ENCODE peak calls at places on chromosomes 13 and 19, in six cellular contexts. O is suprapubic skin, D is upper lobe of left lung, E is sigmoid colon, T is tibial nerve, I is SK-N-SH. U is an unnamed sample.

GRCh38 chr13:41696163-41697003 is 239.0 kb downstream of the RGCC start:
- DNase-seq in E (no peak), I (no peak), O (no peak), T (no peak), D (no peak), U (no peak)

GRCh38 chr19:49339364-49340068 is 4.3 kb downstream of the CD37 start:
- DNase-seq in I (peak; percentile 90), T (peak; percentile 73), O (peak; percentile 92), D (peak; percentile 94), E (peak; percentile 97), U (peak; percentile 92)

GRCh38 chr19:45153339-45154063 is 7.3 kb downstream of the NKPD1 start:
- DNase-seq in D (peak; percentile 90), I (peak; percentile 91), E (no peak), O (no peak), T (no peak), U (peak; percentile 76)

GRCh38 chr19:1862424-1863307 is 713 bp downstream of the KLF16 start:
- DNase-seq in D (peak; percentile 94), I (peak; percentile 87), T (no peak), E (no peak), O (no peak), U (no peak)

GRCh38 chr13:24252136-24252535 is 57.2 kb upstream of the C1QTNF9 start:
- DNase-seq in I (no peak), O (no peak), E (no peak), D (no peak), T (no peak), U (no peak)

GRCh38 chr19:8210660-8211101 is 1.5 kb downstream of the CERS4 start:
- DNase-seq in E (no peak), D (no peak), T (no peak), O (no peak), I (no peak), U (no peak)

GRCh38 chr19:29887498-29887897 is 54.5 kb upstream of the URI1 start:
- DNase-seq in I (peak; percentile 38), T (no peak), O (no peak), E (peak; percentile 26), D (no peak), U (peak; percentile 19)

GRCh38 chr13:23709521-23709920 is 139.3 kb downstream of the TNFRSF19 start:
- DNase-seq in I (no peak), T (no peak), D (no peak), O (no peak), E (no peak), U (no peak)

GRCh38 chr13:42762251-42762650 is 19.1 kb upstream of the FAM216B start:
- DNase-seq in E (no peak), I (no peak), O (no peak), D (no peak), T (no peak), U (no peak)

GRCh38 chr19:36140289-36141038 is 598 bp downstream of the CAPNS1 start:
- DNase-seq in I (peak; percentile 88), D (no peak), T (no peak), O (peak; percentile 85), E (peak; percentile 78), U (peak; percentile 65)

GRCh38 chr13:40794414-40795368 is 5.3 kb downstream of the SLC25A15 start:
- DNase-seq in D (no peak), I (no peak), E (no peak), T (no peak), O (peak; percentile 63), U (no peak)

GRCh38 chr13:80497007-80497406 is 156.1 kb upstream of the SPRY2 start:
- DNase-seq in T (no peak), E (no peak), O (no peak), I (peak; percentile 11), D (no peak), U (no peak)

GRCh38 chr13:24511824-24512207 is 762 bp downstream of the PARP4 start:
- DNase-seq in I (peak; percentile 50), T (no peak), D (no peak), E (no peak), O (no peak), U (no peak)

GRCh38 chr19:43781630-43782310 is 997 bp upstream of the KCNN4 start:
- DNase-seq in O (no peak), T (no peak), D (no peak), I (no peak), E (no peak), U (no peak)

GRCh38 chr13:112893570-112894422 is 75.2 kb upstream of the MCF2L start:
- DNase-seq in D (peak; percentile 72), T (no peak), I (peak; percentile 94), O (no peak), E (no peak), U (no peak)

GRCh38 chr19:5719274-5719960 is 529 bp downstream of the LONP1 start:
- DNase-seq in D (no peak), T (no peak), E (no peak), I (no peak), O (no peak), U (no peak)

GRCh38 chr13:63190219-63190618 is 1774.6 kb upstream of the PCDH20 start:
- DNase-seq in D (no peak), O (no peak), T (no peak), E (no peak), I (peak; percentile 5), U (no peak)

GRCh38 chr19:48085904-48086864 is 24.4 kb downstream of the PLA2G4C start:
- DNase-seq in T (no peak), O (no peak), I (no peak), E (no peak), D (no peak), U (no peak)

GRCh38 chr13:109344552-109345157 is 441.7 kb downstream of the IRS2 start:
- DNase-seq in I (peak; percentile 37), O (no peak), D (no peak), T (no peak), E (no peak), U (no peak)

GRCh38 chr19:49502866-49503581 is 6.8 kb downstream of the RPS11 start:
- DNase-seq in I (peak; percentile 64), D (no peak), T (peak; percentile 32), E (no peak), O (no peak), U (no peak)

GRCh38 chr13:19810996-19811881 is 28.5 kb upstream of the PSPC1 start:
- DNase-seq in O (peak; percentile 11), D (no peak), T (no peak), E (no peak), I (no peak), U (no peak)

GRCh38 chr13:111893071-111893606 is 173.8 kb upstream of the SOX1 start:
- DNase-seq in E (no peak), T (no peak), I (no peak), D (peak; percentile 59), O (peak; percentile 74), U (no peak)

GRCh38 chr19:50843701-50844221 is 10.4 kb upstream of the KLK15 start:
- DNase-seq in E (peak; percentile 37), D (no peak), O (no peak), I (no peak), T (no peak), U (no peak)

GRCh38 chr19:4374451-4375163 is 25.7 kb downstream of the SH3GL1 start:
- DNase-seq in E (peak; percentile 93), D (peak; percentile 91), T (peak; percentile 62), I (no peak), O (peak; percentile 92), U (peak; percentile 80)
- TF ChIP-seq EP300 in E (no peak), D (no peak), T (peak; percentile 65), I (peak; percentile 47), O (no peak), U (no peak)

GRCh38 chr19:42116308-42117075 is 15.8 kb downstream of the POU2F2 start:
- DNase-seq in I (no peak), D (peak; percentile 81), O (no peak), T (no peak), E (no peak), U (no peak)
- H3K4me3 ChIP-seq in I (no peak overlapping the region), D (no peak overlapping the region), O (no peak overlapping the region), T (no peak overlapping the region), E (no peak overlapping the region), U (no peak overlapping the region)

GRCh38 chr19:57512845-57513244 is 13.1 kb downstream of the ZNF773 start:
- DNase-seq in T (no peak), E (no peak), O (no peak), I (no peak), D (no peak), U (no peak)
- H3K27ac ChIP-seq in T (no peak overlapping the region), E (no peak overlapping the region), O (no peak overlapping the region), I (no peak overlapping the region), D (no peak overlapping the region), U (no peak overlapping the region)

DNA sequence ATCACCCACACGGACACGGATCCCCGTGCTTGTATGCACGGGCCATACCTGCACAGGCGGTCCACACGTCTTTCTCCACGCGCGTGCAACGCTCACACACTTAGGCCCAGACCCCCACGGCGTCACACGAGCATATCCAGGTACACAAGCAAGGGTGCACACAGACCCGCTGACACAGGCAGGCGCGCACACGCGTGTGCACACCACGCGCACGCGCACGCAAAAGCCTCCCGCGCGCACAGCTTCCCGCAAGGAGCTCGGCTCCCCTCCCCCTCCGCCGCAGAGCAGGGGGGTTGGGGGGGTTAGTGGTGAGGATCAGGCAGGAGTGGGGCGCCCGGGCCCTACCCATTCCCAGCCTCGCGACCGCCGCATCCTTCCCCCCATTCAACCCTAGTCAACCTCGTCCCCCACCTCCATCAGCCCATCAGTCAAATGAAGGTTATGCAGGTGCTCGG is 407 bp downstream of the RAB3A start:
- DNase-seq in D (peak; percentile 91), I (peak; percentile 69), T (peak; percentile 38), O (no peak), E (no peak), U (no peak)
- TF ChIP-seq EP300 in D (no peak), I (no peak), T (no peak), O (no peak), E (no peak), U (no peak)

GRCh38 chr13:51585696-51586095 is 1.4 kb downstream of the WDFY2 start:
- DNase-seq in E (no peak), I (no peak), O (no peak), T (no peak), D (no peak), U (no peak)
- H3K4me3 ChIP-seq in E (peak overlapping the region; percentile 89), I (peak overlapping the region; percentile 98), O (peak overlapping the region; percentile 70), T (peak overlapping the region; percentile 99), D (peak overlapping the region; percentile 96), U (peak overlapping the region; percentile 93)

DNA sequence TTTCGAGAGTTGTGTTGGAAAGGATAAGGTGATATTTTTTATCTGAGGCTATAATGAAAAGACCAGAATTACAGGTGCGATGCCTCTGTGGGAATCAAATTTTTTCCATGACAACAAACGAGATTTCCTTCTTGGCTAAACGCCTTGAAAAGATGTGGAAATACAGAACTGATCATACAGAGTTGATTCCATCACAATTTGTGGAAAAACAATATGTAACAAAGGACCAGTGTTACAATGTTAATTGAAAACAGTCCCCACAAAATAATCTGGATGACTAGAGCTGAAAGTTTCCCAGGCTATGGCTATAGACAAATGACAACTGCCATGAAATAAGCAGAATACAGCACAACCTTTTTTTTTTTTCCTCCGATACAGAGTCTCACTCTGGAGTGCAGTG is 628.9 kb downstream of the DIAPH3 start:
- DNase-seq in I (no peak), O (no peak), D (no peak), T (no peak), E (no peak), U (no peak)
- H3K27ac ChIP-seq in I (peak overlapping the region; percentile 23), O (no peak overlapping the region), D (no peak overlapping the region), T (no peak overlapping the region), E (no peak overlapping the region), U (no peak overlapping the region)